ENCODE peak calls at places on chromosomes 1 and 21, in four cellular contexts. S, I, L and A are unnamed samples.
A peak's percentile ranks its signal among the peaks of the same experiment; 100 is the strongest.

GRCh38 chr1:89206361-89206760 is 7.6 kb upstream of the GBP4 start:
- DNase-seq in S (no peak), I (no peak), L (no peak), A (no peak)

GRCh38 chr1:209485167-209485566 is 98.3 kb upstream of the CAMK1G start:
- DNase-seq in S (peak; percentile 51), I (no peak), L (no peak), A (no peak)

GRCh38 chr21:37338671-37339526 is 27.7 kb upstream of the DYRK1A start:
- DNase-seq in S (peak; percentile 92), I (no peak), L (no peak), A (peak; percentile 54)

GRCh38 chr1:204751883-204752687 is 66.5 kb upstream of the LRRN2 start:
- DNase-seq in S (no peak), I (peak; percentile 86), L (peak; percentile 65), A (peak; percentile 53)

GRCh38 chr1:108572182-108572581 is 12.3 kb downstream of the EEIG2 start:
- DNase-seq in S (no peak), I (no peak), L (no peak), A (no peak)

GRCh38 chr1:16139473-16139962 is 16.4 kb downstream of the EPHA2 start:
- DNase-seq in S (peak; percentile 85), I (no peak), L (no peak), A (peak; percentile 53)

GRCh38 chr1:178664278-178664677 is 60.8 kb upstream of the RALGPS2 start:
- DNase-seq in S (no peak), I (no peak), L (no peak), A (no peak)

GRCh38 chr1:161720341-161720887 is 930 bp upstream of the FCRLB start:
- DNase-seq in S (no peak), I (no peak), L (no peak), A (no peak)

GRCh38 chr1:5980314-5981008 is 11.8 kb downstream of the NPHP4 start:
- DNase-seq in S (peak; percentile 34), I (peak; percentile 95), L (peak; percentile 87), A (peak; percentile 97)

GRCh38 chr1:178238722-178239510 is 145.0 kb downstream of the RASAL2 start:
- DNase-seq in S (peak; percentile 98), I (no peak), L (no peak), A (peak; percentile 35)

GRCh38 chr1:50873458-50874187 is 86.4 kb downstream of the FAF1 start:
- DNase-seq in S (peak; percentile 37), I (peak; percentile 81), L (peak; percentile 84), A (peak; percentile 91)

GRCh38 chr1:89271616-89272015 is 1.0 kb downstream of the GBP5 start:
- DNase-seq in S (peak; percentile 3), I (no peak), L (no peak), A (no peak)

DNA sequence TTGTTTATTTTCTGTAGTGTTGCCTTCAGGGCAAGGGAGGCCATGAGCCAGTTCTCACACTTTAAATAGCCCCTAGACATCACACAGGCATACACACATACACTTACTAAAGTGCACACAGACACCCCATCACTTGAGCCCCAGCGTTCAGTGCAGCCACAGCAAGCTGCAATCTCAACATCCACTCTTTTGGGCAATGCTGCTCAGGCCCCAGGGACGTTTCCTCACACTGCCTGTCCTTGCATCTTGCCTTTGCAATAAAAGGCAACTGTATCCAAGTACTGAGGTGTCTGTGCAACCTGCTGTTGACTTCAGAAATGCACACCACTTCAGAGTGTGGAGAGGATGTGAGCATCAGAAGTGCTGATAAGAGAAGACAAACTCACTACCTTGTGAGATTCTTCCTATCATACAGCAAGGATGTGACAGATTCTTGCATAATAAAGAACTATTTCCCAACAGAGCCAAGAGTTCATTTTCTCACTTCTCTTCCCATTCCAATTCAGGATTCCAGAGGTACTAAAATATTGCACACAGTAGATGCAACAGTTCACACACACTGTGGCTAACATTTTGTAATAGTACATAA is 36.2 kb downstream of the IRF2BP2 start:
- DNase-seq in S (no peak), I (no peak), L (no peak), A (peak; percentile 75)
- H3K27ac ChIP-seq in S (no peak overlapping the region), I (no peak overlapping the region), L (no peak overlapping the region), A (no peak overlapping the region)

DNA sequence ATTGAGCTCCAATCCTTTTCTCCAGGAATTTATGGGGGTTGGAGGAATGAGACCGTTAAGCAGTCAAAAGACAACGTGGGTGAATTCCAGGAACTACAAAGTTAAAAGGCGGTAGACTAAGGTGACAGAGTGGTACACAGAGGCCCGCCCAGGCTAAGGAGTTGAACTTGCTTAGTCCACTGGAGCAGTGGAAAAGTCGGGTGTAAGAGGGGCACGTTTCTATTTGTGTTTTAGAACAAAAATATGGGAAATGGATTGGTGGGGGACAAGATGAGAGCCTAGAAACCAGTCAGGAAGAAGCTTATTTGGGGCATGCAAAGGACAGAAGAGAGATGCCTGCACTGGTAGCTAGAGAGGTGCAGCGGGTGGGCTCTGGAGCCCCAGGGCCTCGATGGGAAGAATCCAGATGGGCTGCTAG is 1.2 kb upstream of the LIN9 start:
- DNase-seq in S (no peak), I (no peak), L (no peak), A (peak; percentile 40)
- H4K5ac ChIP-seq in S (no peak overlapping the region), I (no peak overlapping the region), L (no peak overlapping the region), A (no peak overlapping the region)

DNA sequence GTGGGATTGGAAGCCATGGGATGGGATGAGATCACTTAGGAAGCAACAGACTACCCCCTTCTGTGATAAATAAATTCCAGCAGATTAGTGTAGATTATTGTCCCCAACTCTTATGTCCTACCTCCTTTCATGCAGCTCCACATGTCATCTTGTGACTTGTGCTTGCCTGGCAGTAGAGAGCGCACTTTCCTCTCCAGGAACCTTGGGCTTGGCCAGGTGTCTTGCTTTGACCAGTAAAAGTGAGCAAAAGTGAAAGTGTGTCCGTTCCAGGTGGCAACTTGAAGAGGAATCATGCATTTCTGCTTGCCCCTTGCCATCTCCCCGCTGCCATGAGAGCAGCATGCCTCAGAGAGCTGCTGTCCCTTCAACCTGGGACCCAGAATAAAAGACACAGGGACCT is 122.9 kb upstream of the ERG start:
- DNase-seq in S (no peak), I (no peak), L (no peak), A (peak; percentile 46)
- H3K27ac ChIP-seq in S (no peak overlapping the region), I (no peak overlapping the region), L (no peak overlapping the region), A (no peak overlapping the region)

GRCh38 chr1:113966013-113966412 is 13.3 kb upstream of the OLFML3 start:
- DNase-seq in S (no peak), I (no peak), L (no peak), A (no peak)
- H4K5ac ChIP-seq in S (no peak overlapping the region), I (no peak overlapping the region), L (no peak overlapping the region), A (no peak overlapping the region)

GRCh38 chr1:172637522-172637921 is 21.4 kb upstream of the FASLG start:
- DNase-seq in S (peak; percentile 94), I (no peak), L (no peak), A (peak; percentile 15)
- H3K27ac ChIP-seq in S (peak overlapping the region; percentile 12), I (no peak overlapping the region), L (no peak overlapping the region), A (no peak overlapping the region)